ENCODE peak calls at places on chromosomes 6 and 20, in four cellular contexts. T is mesenchymal stem cell, M is H9, F is H1. Y is an unnamed sample.
A peak's percentile ranks its signal among the peaks of the same experiment; 100 is the strongest.

GRCh38 chr6:11653028-11653583 is 115.6 kb downstream of the TMEM170B start:
- DNase-seq in T (peak; percentile 94), M (no peak), F (no peak), Y (no peak)

GRCh38 chr20:63782051-63782471 is 42.5 kb downstream of the SLC2A4RG start:
- DNase-seq in T (no peak), M (no peak), F (no peak), Y (no peak)

GRCh38 chr20:46063652-46064054 is 26.1 kb downstream of the NCOA5 start:
- DNase-seq in T (no peak), M (no peak), F (no peak), Y (no peak)

GRCh38 chr6:112525749-112526148 is 178.6 kb downstream of the RFPL4B start:
- DNase-seq in T (no peak), M (no peak), F (no peak), Y (no peak)

GRCh38 chr20:41927189-41927588 is 309.0 kb upstream of the CHD6 start:
- DNase-seq in T (no peak), M (no peak), F (no peak), Y (no peak)

GRCh38 chr20:25360631-25361286 is 29.9 kb downstream of the ABHD12 start:
- DNase-seq in T (peak; percentile 73), M (no peak), F (no peak), Y (no peak)

GRCh38 chr6:39553811-39554802 is 171.1 kb downstream of the KIF6 start:
- DNase-seq in T (no peak), M (no peak), F (no peak), Y (no peak)

GRCh38 chr6:158056804-158057203 is 75.1 kb downstream of the SYNJ2 start:
- DNase-seq in T (no peak), M (no peak), F (no peak), Y (no peak)

GRCh38 chr6:41428995-41429417 is 93.6 kb downstream of the NCR2 start:
- DNase-seq in T (peak; percentile 50), M (no peak), F (no peak), Y (no peak)

GRCh38 chr6:22149501-22150490 is 147.0 kb downstream of the PRL start:
- DNase-seq in T (peak; percentile 41), M (no peak), F (no peak), Y (no peak)

GRCh38 chr20:59123011-59123676 is 40.5 kb upstream of the ZNF831 start:
- DNase-seq in T (no peak), M (no peak), F (no peak), Y (no peak)

GRCh38 chr20:46670585-46671584 is 18.4 kb downstream of the TP53RK start:
- DNase-seq in T (no peak), M (no peak), F (no peak), Y (no peak)

GRCh38 chr6:141808662-141809061 is 324.1 kb upstream of the GJE1 start:
- DNase-seq in T (no peak), M (no peak), F (no peak), Y (no peak)

GRCh38 chr6:429515-430121 is 38.1 kb downstream of the IRF4 start:
- DNase-seq in T (no peak), M (no peak), F (no peak), Y (no peak)
- H2BK12ac ChIP-seq in T (no peak overlapping the region), M (no peak overlapping the region), F (no peak overlapping the region), Y (no peak overlapping the region)

GRCh38 chr20:52331655-52332054 is 140.1 kb upstream of the ZFP64 start:
- DNase-seq in T (no peak), M (no peak), F (no peak), Y (no peak)
- H2BK12ac ChIP-seq in T (no peak overlapping the region), M (no peak overlapping the region), F (no peak overlapping the region), Y (no peak overlapping the region)

DNA sequence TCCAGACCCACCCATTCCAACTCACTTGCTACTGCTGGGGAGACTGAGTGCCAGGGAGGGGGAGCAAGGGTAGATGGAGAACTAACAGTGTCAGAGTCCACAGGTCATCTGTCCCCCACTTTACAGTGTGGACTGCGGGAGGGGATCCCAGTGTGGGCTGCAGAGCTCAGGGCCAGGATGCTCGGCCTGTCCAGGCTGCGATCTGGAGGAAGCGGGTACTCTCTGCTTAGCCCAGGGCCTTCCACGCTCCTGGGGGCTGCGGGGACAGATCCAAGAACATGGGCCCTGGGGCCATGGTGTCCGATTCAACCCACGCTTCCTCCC is 14.1 kb upstream of the GATA5 start:
- DNase-seq in T (no peak), M (no peak), F (no peak), Y (no peak)
- H2BK12ac ChIP-seq in T (no peak overlapping the region), M (no peak overlapping the region), F (no peak overlapping the region), Y (peak overlapping the region; percentile 84)

GRCh38 chr6:156853733-156854132 is 76.6 kb downstream of the ARID1B start:
- DNase-seq in T (no peak), M (no peak), F (no peak), Y (no peak)

GRCh38 chr6:156859686-156860085 is 82.5 kb downstream of the ARID1B start:
- DNase-seq in T (no peak), M (no peak), F (no peak), Y (no peak)

GRCh38 chr6:156852858-156853216 is 75.7 kb downstream of the ARID1B start:
- DNase-seq in T (no peak), M (peak; percentile 51), F (no peak), Y (no peak)

GRCh38 chr6:156854466-156855161 is 77.4 kb downstream of the ARID1B start:
- DNase-seq in T (no peak), M (no peak), F (no peak), Y (no peak)

DNA sequence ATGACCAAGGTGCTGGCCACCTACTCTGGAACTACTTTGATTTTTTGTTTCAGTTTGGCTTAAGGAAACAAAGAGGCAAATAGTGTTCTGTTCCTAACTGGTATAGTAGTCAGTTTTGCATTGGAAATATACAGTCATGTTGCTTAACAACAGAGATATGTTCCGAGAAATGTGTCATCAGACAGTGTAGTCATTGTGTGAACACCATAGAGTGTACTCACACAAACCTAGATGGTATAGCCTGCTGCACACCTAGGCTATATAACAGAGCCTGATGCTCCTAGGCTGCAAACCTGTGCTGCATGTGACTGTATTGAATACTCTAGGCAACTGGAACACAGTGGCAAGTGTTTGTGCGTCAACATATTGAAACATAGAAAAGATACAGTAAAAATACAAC is 80.4 kb downstream of the ARID1B start:
- DNase-seq in T (peak; percentile 65), M (no peak), F (no peak), Y (no peak)
- H2BK12ac ChIP-seq in T (no peak overlapping the region), M (no peak overlapping the region), F (no peak overlapping the region), Y (no peak overlapping the region)

GRCh38 chr6:31834704-31835375 is 7.3 kb downstream of the HSPA1B start:
- DNase-seq in T (no peak), M (no peak), F (peak; percentile 89), Y (peak; percentile 75)
- H2BK12ac ChIP-seq in T (no peak overlapping the region), M (no peak overlapping the region), F (no peak overlapping the region), Y (peak overlapping the region; percentile 78)

GRCh38 chr20:40319741-40320499 is 369.1 kb downstream of the MAFB start:
- DNase-seq in T (no peak), M (no peak), F (no peak), Y (no peak)
- H2BK12ac ChIP-seq in T (no peak overlapping the region), M (no peak overlapping the region), F (peak overlapping the region; percentile 11), Y (no peak overlapping the region)

GRCh38 chr6:36851632-36852031 is 12.4 kb upstream of the CPNE5 start:
- DNase-seq in T (peak; percentile 13), M (no peak), F (no peak), Y (no peak)
- H2BK12ac ChIP-seq in T (no peak overlapping the region), M (no peak overlapping the region), F (no peak overlapping the region), Y (no peak overlapping the region)

DNA sequence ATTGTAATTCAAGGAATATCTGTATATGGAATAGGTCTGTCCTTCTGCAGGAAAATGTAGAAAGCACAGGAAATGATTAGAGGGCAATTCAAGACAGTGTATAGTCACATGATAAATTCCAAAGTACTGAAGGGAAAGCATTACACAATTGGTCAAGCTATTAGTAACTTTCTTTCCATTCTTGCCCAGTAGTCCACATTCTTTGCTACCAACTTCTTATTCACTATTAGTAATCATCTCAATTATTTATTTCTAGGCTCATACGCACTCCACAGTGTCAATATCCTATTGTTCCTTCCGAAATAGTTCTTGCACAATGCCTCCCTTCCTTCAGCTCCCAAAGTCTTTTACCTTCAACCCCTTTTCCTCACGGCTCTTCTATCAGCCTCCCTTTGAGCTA is 158.2 kb downstream of the KIF16B start:
- DNase-seq in T (peak; percentile 44), M (no peak), F (no peak), Y (no peak)
- H2BK12ac ChIP-seq in T (peak overlapping the region; percentile 18), M (no peak overlapping the region), F (no peak overlapping the region), Y (no peak overlapping the region)

Y was measured in neuronal stem cell.